ENCODE peak calls at places on chromosomes 1 and 21, in nine cellular contexts. Z is Right ventricle myocardium inferior; F is activated naive CD8-positive, alpha-beta T cell treated with anti-CD3 and anti-CD28 coated beads, Interleukin-2, amount 50 U/mL, for 24 hours; R is right cardiac atrium; T is CD8-positive, alpha-beta T cell; X is A549; B is heart right ventricle; E is body of pancreas; P is left colon. V is an unnamed sample.
A peak's percentile ranks its signal among the peaks of the same experiment; 100 is the strongest.

GRCh38 chr1:222251813-222252212 is 296.1 kb downstream of the HHIPL2 start:
- ATAC-seq in X (no peak), P (no peak), T (no peak), B (no peak), F (no peak), E (no peak), Z (no peak), R (no peak), V (peak; percentile 31)

GRCh38 chr1:160546942-160547341 is 23.9 kb upstream of the SLAMF6 start:
- ATAC-seq in T (no peak), R (peak; percentile 63), F (no peak), Z (peak; percentile 63), B (no peak), E (no peak), P (no peak), X (no peak), V (no peak)

GRCh38 chr1:68181165-68181556 is 51.2 kb downstream of the WLS start:
- ATAC-seq in X (no peak), F (no peak), E (no peak), R (no peak), T (no peak), P (no peak), Z (no peak), B (no peak), V (no peak)

GRCh38 chr1:217526636-217527035 is 104.3 kb downstream of the GPATCH2 start:
- ATAC-seq in R (no peak), P (no peak), E (no peak), Z (no peak), T (no peak), B (no peak), F (no peak), X (no peak), V (no peak)

GRCh38 chr1:64861611-64862010 is 104.7 kb downstream of the JAK1 start:
- ATAC-seq in T (no peak), Z (peak; percentile 55), F (peak; percentile 29), B (no peak), R (peak; percentile 47), X (peak; percentile 76), E (peak; percentile 28), P (peak; percentile 76), V (no peak)

GRCh38 chr1:231040800-231041704 is 998 bp upstream of the FAM89A start:
- ATAC-seq in T (no peak), X (no peak), B (peak; percentile 13), F (no peak), R (peak; percentile 34), Z (peak; percentile 21), E (no peak), P (peak; percentile 38), V (no peak)

GRCh38 chr1:111603979-111604378 is 15.6 kb upstream of the RAP1A start:
- ATAC-seq in X (no peak), B (peak; percentile 56), T (peak; percentile 96), F (peak; percentile 86), E (no peak), Z (no peak), P (peak; percentile 37), R (peak; percentile 29), V (peak; percentile 74)

GRCh38 chr1:160116277-160117147 is 953 bp downstream of the ATP1A2 start:
- ATAC-seq in F (no peak), R (peak; percentile 12), X (no peak), T (no peak), B (no peak), E (no peak), P (no peak), Z (peak; percentile 29), V (no peak)

GRCh38 chr1:178529364-178530036 is 16.6 kb downstream of the TEX35 start:
- ATAC-seq in P (no peak), T (no peak), B (no peak), R (no peak), E (no peak), F (no peak), X (no peak), Z (no peak), V (no peak)

GRCh38 chr1:33727310-33727709 is 136.6 kb upstream of the HMGB4 start:
- ATAC-seq in X (no peak), F (no peak), R (no peak), Z (no peak), E (no peak), P (no peak), B (no peak), T (no peak), V (no peak)

GRCh38 chr21:42819861-42820512 is 59.4 kb downstream of the WDR4 start:
- ATAC-seq in P (no peak), E (no peak), F (no peak), Z (no peak), B (no peak), R (no peak), X (no peak), T (no peak), V (no peak)

GRCh38 chr1:11617314-11617713 is 36.9 kb downstream of the FBXO2 start:
- ATAC-seq in R (no peak), P (peak; percentile 60), E (no peak), T (no peak), F (no peak), X (peak; percentile 37), Z (no peak), B (no peak), V (no peak)

GRCh38 chr1:13494025-13494424 is 19.8 kb downstream of the LRRC38 start:
- ATAC-seq in E (no peak), R (no peak), Z (no peak), F (peak; percentile 59), B (no peak), X (no peak), P (no peak), T (no peak), V (peak; percentile 38)

GRCh38 chr21:18954415-18954972 is 550.9 kb upstream of the TMPRSS15 start:
- ATAC-seq in R (no peak), T (no peak), Z (no peak), F (no peak), P (peak; percentile 89), B (no peak), E (peak; percentile 21), X (no peak), V (no peak)

GRCh38 chr1:17274186-17275170 is 25.6 kb downstream of the PADI3 start:
- ATAC-seq in X (peak; percentile 76), B (no peak), Z (no peak), P (peak; percentile 76), E (no peak), F (peak; percentile 34), T (no peak), R (no peak), V (peak; percentile 29)

GRCh38 chr1:32871364-32872188 is 864 bp upstream of the FNDC5 start:
- ATAC-seq in X (peak; percentile 20), Z (peak; percentile 26), B (peak; percentile 4), F (no peak), R (no peak), P (no peak), E (no peak), T (no peak), V (no peak)

GRCh38 chr1:212514056-212514614 is 81.4 kb downstream of the NENF start:
- ATAC-seq in F (no peak), B (peak; percentile 31), T (peak; percentile 34), X (peak; percentile 25), P (peak; percentile 56), Z (no peak), R (peak; percentile 33), E (peak; percentile 62), V (no peak)

GRCh38 chr1:117059334-117059677 is 820 bp upstream of the TTF2 start:
- ATAC-seq in R (no peak), P (peak; percentile 71), E (peak; percentile 70), B (no peak), Z (no peak), F (peak; percentile 27), T (peak; percentile 24), X (peak; percentile 71), V (peak; percentile 31)

GRCh38 chr1:245702346-245702745 is 547.6 kb downstream of the KIF26B start:
- ATAC-seq in X (no peak), R (no peak), F (no peak), E (no peak), Z (no peak), P (no peak), B (no peak), T (no peak), V (no peak)

GRCh38 chr1:25555753-25556092 is 12.3 kb downstream of the LDLRAP1 start:
- ATAC-seq in F (no peak), B (no peak), R (no peak), P (no peak), E (no peak), T (no peak), Z (no peak), X (no peak), V (no peak)

GRCh38 chr1:40184193-40184592 is 23.0 kb downstream of the RLF start:
- ATAC-seq in P (no peak), X (no peak), B (no peak), F (no peak), T (no peak), R (no peak), E (no peak), Z (no peak), V (no peak)

GRCh38 chr1:19033926-19034680 is 77.6 kb upstream of the IFFO2 start:
- ATAC-seq in X (no peak), F (no peak), Z (no peak), T (no peak), B (no peak), E (no peak), P (no peak), R (no peak), V (no peak)

GRCh38 chr1:151002006-151002405 is 4.7 kb downstream of the MINDY1 start:
- ATAC-seq in R (no peak), Z (no peak), X (no peak), T (no peak), B (no peak), P (no peak), F (no peak), E (no peak), V (no peak)

GRCh38 chr1:24900486-24900849 is 29.6 kb downstream of the RUNX3 start:
- ATAC-seq in E (no peak), X (no peak), T (no peak), B (no peak), F (no peak), P (no peak), R (no peak), Z (no peak), V (no peak)

GRCh38 chr1:175191654-175192053 is 922 bp downstream of the KIAA0040 start:
- ATAC-seq in P (peak; percentile 34), X (no peak), R (peak; percentile 25), F (no peak), E (no peak), T (peak; percentile 55), Z (no peak), B (no peak), V (peak; percentile 34)

GRCh38 chr1:8903410-8903809 is 24.9 kb upstream of the ENO1 start:
- ATAC-seq in B (no peak), Z (no peak), X (peak; percentile 76), R (no peak), P (no peak), F (no peak), E (no peak), T (no peak), V (peak; percentile 8)

GRCh38 chr1:66285618-66286270 is 248.2 kb upstream of the SGIP1 start:
- ATAC-seq in T (no peak), R (no peak), B (no peak), E (no peak), P (peak; percentile 60), F (no peak), Z (no peak), X (peak; percentile 37), V (no peak)

V was measured in activated T-helper 17 cell treated with anti-CD3 and anti-CD28 coated beads, Interleukin-2, amount 50 U/mL, for 72 hours.